ENCODE peak calls at places on chromosome 17, in seven cellular contexts. K is activated T-cell treated with anti-CD3 and anti-CD28 coated beads, Interleukin-2, amount 50 U/mL, for 72 hours; N is fibroblast of the aortic adventitia; P is A172; W is activated naive CD4-positive, alpha-beta T cell; T is activated CD4-positive, alpha-beta T cell treated with anti-CD3 and anti-CD28 coated beads, Interleukin-2, amount 50 U/mL, for 1 hour; X is GM23248. A is an unnamed sample.
A peak's percentile ranks its signal among the peaks of the same experiment; 100 is the strongest.

GRCh38 chr17:48374650-48375230 is 55.3 kb downstream of the SKAP1 start:
- DNase-seq in W (no peak), K (peak; percentile 49), P (peak; percentile 25), T (peak; percentile 12), N (no peak), X (peak; percentile 5), A (peak; percentile 34)

GRCh38 chr17:52606098-52606497 is 447.6 kb upstream of the CA10 start:
- DNase-seq in P (peak; percentile 10), K (no peak), W (no peak), T (no peak), N (no peak), X (peak; percentile 0), A (no peak)

GRCh38 chr17:44976198-44976597 is 8.1 kb upstream of the C1QL1 start:
- DNase-seq in K (no peak), W (no peak), P (no peak), X (no peak), N (no peak), T (no peak), A (no peak)

GRCh38 chr17:59491353-59492090 is 73.9 kb upstream of the DHX40 start:
- DNase-seq in T (no peak), P (no peak), K (no peak), X (no peak), N (no peak), W (no peak), A (no peak)

GRCh38 chr17:31269597-31269996 is 27.4 kb downstream of the OMG start:
- DNase-seq in X (peak; percentile 93), T (no peak), P (peak; percentile 100), N (peak; percentile 99), K (no peak), W (no peak), A (peak; percentile 82)

GRCh38 chr17:50173335-50173941 is 7.6 kb downstream of the SGCA start:
- DNase-seq in X (peak; percentile 96), N (peak; percentile 91), T (no peak), W (no peak), P (peak; percentile 89), K (no peak), A (no peak)

GRCh38 chr17:78940708-78941107 is 15.5 kb upstream of the TIMP2 start:
- DNase-seq in K (no peak), P (peak; percentile 88), X (no peak), N (no peak), T (no peak), W (no peak), A (no peak)

GRCh38 chr17:64262422-64263260 is at the start of gene TEX2:
- DNase-seq in K (peak; percentile 65), P (no peak), N (no peak), W (peak; percentile 51), X (peak; percentile 66), T (peak; percentile 62), A (peak; percentile 36)

A was measured in dermis microvascular lymphatic vessel endothelial cell.